ENCODE peak calls at places on chromosomes 5 and 9, in seven cellular contexts. G is left ventricle myocardium inferior; X is keratinocyte; P is mesendoderm; B is ascending aorta; L is CD8-positive, alpha-beta memory T cell; F is IMR-90. O is an unnamed sample.
A peak's percentile ranks its signal among the peaks of the same experiment; 100 is the strongest.

GRCh38 chr5:88813805-88814584 is 69.0 kb downstream of the MEF2C start:
- DNase-seq in G (no peak), X (no peak), P (peak; percentile 25), B (no peak), L (no peak), F (no peak), O (no peak)

GRCh38 chr5:73615085-73615484 is 10.9 kb upstream of the ARHGEF28 start:
- DNase-seq in G (no peak), X (peak; percentile 73), P (no peak), B (no peak), L (no peak), F (no peak), O (no peak)

GRCh38 chr5:90558344-90559192 is at the start of gene ADGRV1:
- DNase-seq in G (peak; percentile 16), X (no peak), P (peak; percentile 100), B (no peak), L (no peak), F (peak; percentile 1), O (peak; percentile 65)

GRCh38 chr5:154755361-154756202 is at the start of gene LARP1:
- DNase-seq in G (peak; percentile 46), X (no peak), P (peak; percentile 57), B (no peak), L (no peak), F (peak; percentile 19), O (peak; percentile 61)

GRCh38 chr9:94533155-94533554 is 21.7 kb upstream of the PCAT7 start:
- DNase-seq in G (no peak), X (no peak), P (no peak), B (no peak), L (no peak), F (no peak), O (no peak)

GRCh38 chr9:123089790-123090189 is 56.3 kb downstream of the GPR21 start:
- DNase-seq in G (no peak), X (no peak), P (no peak), B (no peak), L (no peak), F (no peak), O (no peak)

GRCh38 chr9:88583901-88584596 is 49.1 kb downstream of the NXNL2 start:
- DNase-seq in G (no peak), X (peak; percentile 48), P (no peak), B (no peak), L (no peak), F (peak; percentile 85), O (peak; percentile 50)

GRCh38 chr9:96031366-96031824 is 155.9 kb downstream of the ERCC6L2 start:
- DNase-seq in G (peak; percentile 35), X (no peak), P (no peak), B (no peak), L (no peak), F (no peak), O (no peak)

GRCh38 chr9:127693143-127693542 is 13.6 kb upstream of the CFAP157 start:
- DNase-seq in G (no peak), X (no peak), P (no peak), B (no peak), L (no peak), F (no peak), O (no peak)

GRCh38 chr5:10652151-10652550 is 88.3 kb downstream of the ANKRD33B start:
- DNase-seq in G (no peak), X (no peak), P (peak; percentile 28), B (no peak), L (no peak), F (peak; percentile 59), O (no peak)

GRCh38 chr5:128632264-128632663 is 94.2 kb upstream of the FBN2 start:
- DNase-seq in G (no peak), X (peak; percentile 13), P (peak; percentile 82), B (no peak), L (no peak), F (no peak), O (no peak)

GRCh38 chr9:35686222-35687203 is 3.2 kb downstream of the TPM2 start:
- DNase-seq in G (peak; percentile 36), X (no peak), P (no peak), B (no peak), L (no peak), F (peak; percentile 60), O (no peak)

GRCh38 chr5:66596791-66597757 is 881 bp downstream of the MAST4 start:
- DNase-seq in G (peak; percentile 57), X (no peak), P (peak; percentile 34), B (no peak), L (no peak), F (no peak), O (peak; percentile 75)

GRCh38 chr9:109315480-109315879 is 5.4 kb downstream of the EPB41L4B start:
- DNase-seq in G (no peak), X (no peak), P (no peak), B (no peak), L (no peak), F (no peak), O (no peak)

GRCh38 chr9:136848393-136849037 is 694 bp upstream of the PHPT1 start:
- DNase-seq in G (peak; percentile 51), X (no peak), P (peak; percentile 53), B (no peak), L (no peak), F (no peak), O (no peak)

GRCh38 chr9:135307314-135307713 is 172.3 kb upstream of the PPP1R26 start:
- DNase-seq in G (no peak), X (no peak), P (no peak), B (no peak), L (no peak), F (no peak), O (peak; percentile 18)

GRCh38 chr5:107670028-107670926 is 460 bp downstream of the EFNA5 start:
- DNase-seq in G (peak; percentile 21), X (no peak), P (peak; percentile 71), B (no peak), L (no peak), F (peak; percentile 2), O (no peak)

GRCh38 chr9:119802621-119803020 is 433.4 kb upstream of the BRINP1 start:
- DNase-seq in G (peak; percentile 51), X (no peak), P (no peak), B (peak; percentile 47), L (no peak), F (no peak), O (no peak)

GRCh38 chr5:36777105-36777757 is 99.3 kb upstream of the NIPBL start:
- DNase-seq in G (no peak), X (no peak), P (peak; percentile 80), B (no peak), L (no peak), F (peak; percentile 27), O (peak; percentile 59)

GRCh38 chr5:120516799-120517198 is 52.7 kb downstream of the PRR16 start:
- DNase-seq in G (no peak), X (no peak), P (no peak), B (no peak), L (no peak), F (peak; percentile 63), O (no peak)

GRCh38 chr9:109886617-109887016 is 106.6 kb downstream of the PALM2AKAP2 start:
- DNase-seq in G (no peak), X (peak; percentile 21), P (no peak), B (no peak), L (no peak), F (no peak), O (no peak)

GRCh38 chr5:35136386-35136785 is 88.6 kb upstream of the AGXT2 start:
- DNase-seq in G (no peak), X (peak; percentile 35), P (peak; percentile 13), B (no peak), L (no peak), F (peak; percentile 95), O (no peak)

GRCh38 chr9:130689937-130690700 is 3.5 kb upstream of the EXOSC2 start:
- DNase-seq in G (no peak), X (no peak), P (peak; percentile 93), B (no peak), L (no peak), F (peak; percentile 94), O (peak; percentile 84)

GRCh38 chr5:155406815-155407214 is 393.3 kb downstream of the KIF4B start:
- DNase-seq in G (no peak), X (no peak), P (no peak), B (no peak), L (no peak), F (no peak), O (no peak)

GRCh38 chr5:40437452-40437861 is 242.3 kb upstream of the PTGER4 start:
- DNase-seq in G (no peak), X (no peak), P (peak; percentile 6), B (no peak), L (peak; percentile 16), F (peak; percentile 87), O (no peak)

GRCh38 chr5:137291436-137291835 is 207.7 kb downstream of the SPOCK1 start:
- DNase-seq in G (no peak), X (no peak), P (peak; percentile 18), B (no peak), L (no peak), F (no peak), O (no peak)

GRCh38 chr9:107637421-107638420 is 148.2 kb upstream of the KLF4 start:
- DNase-seq in G (peak; percentile 88), X (no peak), P (peak; percentile 84), B (peak; percentile 80), L (no peak), F (peak; percentile 98), O (peak; percentile 96)

GRCh38 chr5:10293907-10294662 is 13.6 kb downstream of the CMBL start:
- DNase-seq in G (no peak), X (no peak), P (no peak), B (no peak), L (no peak), F (peak; percentile 25), O (no peak)

DNA sequence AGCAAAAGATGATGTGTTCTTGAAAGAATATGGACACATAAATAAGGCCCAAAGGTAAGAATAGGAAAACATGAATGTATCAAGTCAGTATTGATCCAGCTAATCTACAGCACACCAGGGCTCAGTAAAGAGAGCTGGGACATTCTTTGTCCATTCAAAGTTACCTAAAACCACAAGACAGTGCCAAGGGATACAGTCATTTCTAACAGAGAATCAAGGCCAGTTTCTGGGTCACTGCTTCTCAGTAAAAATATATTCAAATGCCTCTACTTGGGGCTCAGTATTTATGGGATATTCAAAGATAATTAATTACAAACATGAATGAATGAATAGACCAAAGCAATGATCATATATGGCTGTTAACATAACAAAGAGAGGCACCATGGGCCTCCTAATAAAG is 35.0 kb downstream of the MTMR12 start:
- DNase-seq in G (no peak), X (no peak), P (no peak), B (no peak), L (no peak), F (no peak), O (no peak)
- H3K27ac ChIP-seq in G (peak overlapping the region; percentile 64), X (no peak overlapping the region), P (no peak overlapping the region), B (peak overlapping the region; percentile 6), L (no peak overlapping the region), F (no peak overlapping the region), O (peak overlapping the region; percentile 58)

GRCh38 chr5:169798906-169799660 is 162.0 kb downstream of the DOCK2 start:
- DNase-seq in G (no peak), X (no peak), P (no peak), B (no peak), L (no peak), F (no peak), O (no peak)
- H3K27ac ChIP-seq in G (no peak overlapping the region), X (no peak overlapping the region), P (peak overlapping the region; percentile 16), B (no peak overlapping the region), L (no peak overlapping the region), F (no peak overlapping the region), O (no peak overlapping the region)

GRCh38 chr5:144017631-144018030 is 152.8 kb downstream of the YIPF5 start:
- DNase-seq in G (no peak), X (no peak), P (no peak), B (no peak), L (no peak), F (peak; percentile 57), O (no peak)
- H3K27ac ChIP-seq in G (no peak overlapping the region), X (no peak overlapping the region), P (no peak overlapping the region), B (no peak overlapping the region), L (no peak overlapping the region), F (no peak overlapping the region), O (no peak overlapping the region)

GRCh38 chr5:2430606-2431005 is 320.9 kb downstream of the IRX2 start:
- DNase-seq in G (no peak), X (no peak), P (no peak), B (no peak), L (no peak), F (no peak), O (no peak)

GRCh38 chr5:2432070-2432920 is 319.2 kb downstream of the IRX2 start:
- DNase-seq in G (no peak), X (no peak), P (no peak), B (no peak), L (no peak), F (no peak), O (no peak)
- H3K27ac ChIP-seq in G (no peak overlapping the region), X (no peak overlapping the region), P (no peak overlapping the region), B (no peak overlapping the region), L (no peak overlapping the region), F (no peak overlapping the region), O (no peak overlapping the region)

O was measured in adrenal gland.